ENCODE peak calls at places on chromosomes 12 and 14, in four cellular contexts. One of them, this sample, is unnamed.

GRCh38 chr12:68405292-68405900 is 73.2 kb upstream of the MDM1 start:
- DNase-seq in neural crest cell: no peak
- DNase-seq in fibroblast of pulmonary artery: peak; percentile 65
- DNase-seq in GM04504: no peak
- DNase-seq in this sample: no peak

GRCh38 chr12:64893961-64894360 is 69.5 kb downstream of the TBC1D30 start:
- DNase-seq in GM04504: peak; percentile 39
- DNase-seq in neural crest cell: no peak
- DNase-seq in fibroblast of pulmonary artery: peak; percentile 36
- DNase-seq in this sample: no peak

GRCh38 chr12:88393017-88393767 is 187.1 kb downstream of the KITLG start:
- DNase-seq in neural crest cell: no peak
- DNase-seq in GM04504: no peak
- DNase-seq in fibroblast of pulmonary artery: peak; percentile 60
- DNase-seq in this sample: no peak

GRCh38 chr12:15435597-15435996 is 113.3 kb downstream of the PTPRO start:
- DNase-seq in neural crest cell: no peak
- DNase-seq in fibroblast of pulmonary artery: peak; percentile 39
- DNase-seq in GM04504: no peak
- DNase-seq in this sample: no peak

GRCh38 chr12:48779869-48780268 is 9.0 kb downstream of the ADCY6 start:
- DNase-seq in neural crest cell: no peak
- DNase-seq in GM04504: no peak
- DNase-seq in fibroblast of pulmonary artery: peak; percentile 89
- DNase-seq in this sample: no peak

GRCh38 chr12:127455347-127456265 is 811.4 kb upstream of the TMEM132C start:
- DNase-seq in fibroblast of pulmonary artery: no peak
- DNase-seq in GM04504: no peak
- DNase-seq in neural crest cell: no peak
- DNase-seq in this sample: no peak

GRCh38 chr12:67068204-67068731 is 200.9 kb upstream of the CAND1 start:
- DNase-seq in neural crest cell: peak; percentile 27
- DNase-seq in fibroblast of pulmonary artery: no peak
- DNase-seq in GM04504: no peak
- DNase-seq in this sample: peak; percentile 33

GRCh38 chr14:44896275-44897040 is 65.3 kb downstream of the KLHL28 start:
- DNase-seq in neural crest cell: no peak
- DNase-seq in fibroblast of pulmonary artery: no peak
- DNase-seq in GM04504: no peak
- DNase-seq in this sample: no peak

GRCh38 chr14:95336192-95336760 is 16.6 kb upstream of the CLMN start:
- DNase-seq in GM04504: no peak
- DNase-seq in neural crest cell: no peak
- DNase-seq in fibroblast of pulmonary artery: no peak
- DNase-seq in this sample: no peak